ENCODE peak calls at places on chromosome 16, in four cellular contexts. V is HCT116, E is PC-3, X is GM23338. D is an unnamed sample. For H3K9me2, H3K27me3 and H4K20me1, the result is how much of the 10 kb centered on the place peaks cover.

GRCh38 chr16:72877374-72878028 is 170.4 kb downstream of the ZFHX3 start:
- DNase-seq in E (peak), V (peak), X (no peak), D (peak)

GRCh38 chr16:24051125-24051524 is 205.0 kb upstream of the CACNG3 start:
- DNase-seq in X (peak), V (no peak), E (no peak), D (no peak)

GRCh38 chr16:4314532-4315184 is 1.2 kb upstream of the GLIS2 start:
- DNase-seq in V (peak), E (peak), X (peak), D (peak)

GRCh38 chr16:5428932-5429331 is 331.3 kb upstream of the EEF2KMT start:
- DNase-seq in E (peak), V (no peak), X (peak), D (no peak)

GRCh38 chr16:76277099-76278030 is at the start of gene CNTNAP4:
- DNase-seq in V (no peak), X (peak), E (no peak), D (no peak)

GRCh38 chr16:30183961-30184429 is 593 bp downstream of the CORO1A start:
- DNase-seq in X (peak), E (no peak), V (no peak), D (no peak)

GRCh38 chr16:4500283-4500682 is 24.1 kb downstream of the HMOX2 start:
- DNase-seq in E (peak), X (no peak), V (peak), D (peak)

GRCh38 chr16:68367891-68368601 is 57.2 kb downstream of the PRMT7 start:
- DNase-seq in X (no peak), E (no peak), V (no peak), D (no peak)

GRCh38 chr16:63461248-63461841 is 1425.1 kb upstream of the CDH8 start:
- DNase-seq in E (peak), V (no peak), X (peak), D (peak)

GRCh38 chr16:88423448-88423850 is 29.6 kb upstream of the ZFPM1 start:
- DNase-seq in V (no peak), X (no peak), E (no peak), D (no peak)

GRCh38 chr16:79598341-79599181 is 2.0 kb downstream of the MAF start:
- DNase-seq in X (peak), V (no peak), E (no peak), D (peak)

GRCh38 chr16:24838554-24839266 is 7.1 kb upstream of the SLC5A11 start:
- DNase-seq in E (peak), V (no peak), X (no peak), D (peak)

GRCh38 chr16:69890114-69890890 is 60.8 kb upstream of the CLEC18A start:
- DNase-seq in E (no peak), X (peak), V (no peak), D (peak)

GRCh38 chr16:3187798-3188674 is at the start of gene OR1F1:
- DNase-seq in E (no peak), X (peak), V (peak), D (peak)

GRCh38 chr16:48503779-48504178 is 106.2 kb downstream of the N4BP1 start:
- DNase-seq in X (no peak), E (no peak), V (no peak), D (peak)

GRCh38 chr16:12675852-12676251 is 127.8 kb downstream of the CPPED1 start:
- DNase-seq in X (no peak), V (no peak), E (no peak), D (peak)

GRCh38 chr16:76278976-76279375 is 1.8 kb downstream of the CNTNAP4 start:
- DNase-seq in X (peak), V (no peak), E (peak), D (no peak)

GRCh38 chr16:2027024-2028010 is 615 bp downstream of the NHERF2 start:
- DNase-seq in V (no peak), X (no peak), E (peak), D (peak)

GRCh38 chr16:62424206-62424605 is 388.0 kb upstream of the CDH8 start:
- DNase-seq in X (no peak), V (no peak), E (no peak), D (no peak)

GRCh38 chr16:76500006-76500405 is 222.8 kb downstream of the CNTNAP4 start:
- DNase-seq in X (no peak), E (no peak), V (no peak), D (no peak)

GRCh38 chr16:69465083-69465721 is 40.8 kb downstream of the CYB5B start:
- DNase-seq in V (no peak), E (no peak), X (no peak), D (no peak)

GRCh38 chr16:10594312-10594950 is 14.0 kb upstream of the EMP2 start:
- DNase-seq in E (peak), X (no peak), V (no peak), D (no peak)

GRCh38 chr16:23821875-23822688 is 13.7 kb upstream of the PRKCB start:
- DNase-seq in E (no peak), X (no peak), V (no peak), D (no peak)

GRCh38 chr16:84111481-84111880 is 5.3 kb downstream of the MBTPS1 start:
- DNase-seq in V (no peak), E (no peak), X (no peak), D (no peak)
- H3K9me2 ChIP-seq in V (under half), E (under half), X (under half), D (under half)

DNA sequence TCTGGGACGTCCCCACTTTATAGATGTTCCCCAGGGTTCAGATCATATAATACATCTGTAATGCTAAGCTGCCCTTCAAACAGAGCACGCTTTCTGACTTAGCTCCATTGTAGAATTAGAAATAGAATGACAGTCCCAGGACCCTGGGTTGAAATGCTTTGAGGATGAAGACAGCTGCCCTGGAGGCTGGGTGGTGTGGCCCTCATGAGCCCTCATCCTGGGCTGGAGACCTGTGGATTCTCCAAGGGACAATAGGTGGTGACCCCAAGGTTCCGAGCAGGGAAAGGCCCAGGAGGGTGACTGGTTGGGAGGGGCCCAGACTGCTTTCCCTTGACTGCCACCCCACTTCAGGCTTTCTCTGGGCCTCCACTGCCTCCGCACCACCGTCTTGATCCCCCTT is 59.0 kb downstream of the CRISPLD2 start:
- DNase-seq in X (no peak), V (no peak), E (no peak), D (no peak)
- H3K27me3 ChIP-seq in X (under half), V (under half), E (under half), D (under half)

GRCh38 chr16:535446-536405 is 8.2 kb downstream of the CAPN15 start:
- DNase-seq in V (peak), X (no peak), E (peak), D (peak)
- H4K20me1 ChIP-seq in V (under half), X (under half), E (under half), D (under half)

GRCh38 chr16:87196229-87196628 is 121.0 kb downstream of the C16orf95 start:
- DNase-seq in E (no peak), X (no peak), V (no peak), D (no peak)

GRCh38 chr16:87198328-87198731 is 118.9 kb downstream of the C16orf95 start:
- DNase-seq in V (no peak), E (peak), X (peak), D (peak)

GRCh38 chr16:87192418-87193073 is 124.6 kb downstream of the C16orf95 start:
- DNase-seq in V (no peak), E (no peak), X (no peak), D (no peak)

GRCh38 chr16:87194172-87194571 is 123.0 kb downstream of the C16orf95 start:
- DNase-seq in E (no peak), X (no peak), V (no peak), D (no peak)

DNA sequence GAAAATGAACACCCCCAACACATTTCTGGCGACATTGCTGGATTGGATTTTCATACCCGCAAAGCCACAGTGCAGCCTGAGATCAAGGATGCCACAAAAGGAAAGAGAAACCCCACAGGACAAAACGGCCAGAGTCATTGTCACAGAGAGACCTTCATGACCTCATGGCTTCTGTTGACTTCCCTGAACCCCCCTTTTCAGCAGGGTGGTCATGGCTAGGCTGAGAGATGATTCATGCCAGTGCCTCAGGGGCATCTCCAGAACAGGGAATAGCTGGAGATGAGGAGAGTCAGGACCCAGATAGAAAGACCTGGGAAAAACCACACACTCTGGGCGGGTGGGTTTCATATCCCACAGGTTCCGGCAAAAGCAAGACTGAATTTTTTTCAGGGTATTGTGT is 122.0 kb downstream of the C16orf95 start:
- DNase-seq in V (no peak), X (no peak), E (no peak), D (no peak)
- H3K9me2 ChIP-seq in V (under half), X (under half), E (under half), D (under half)

DNA sequence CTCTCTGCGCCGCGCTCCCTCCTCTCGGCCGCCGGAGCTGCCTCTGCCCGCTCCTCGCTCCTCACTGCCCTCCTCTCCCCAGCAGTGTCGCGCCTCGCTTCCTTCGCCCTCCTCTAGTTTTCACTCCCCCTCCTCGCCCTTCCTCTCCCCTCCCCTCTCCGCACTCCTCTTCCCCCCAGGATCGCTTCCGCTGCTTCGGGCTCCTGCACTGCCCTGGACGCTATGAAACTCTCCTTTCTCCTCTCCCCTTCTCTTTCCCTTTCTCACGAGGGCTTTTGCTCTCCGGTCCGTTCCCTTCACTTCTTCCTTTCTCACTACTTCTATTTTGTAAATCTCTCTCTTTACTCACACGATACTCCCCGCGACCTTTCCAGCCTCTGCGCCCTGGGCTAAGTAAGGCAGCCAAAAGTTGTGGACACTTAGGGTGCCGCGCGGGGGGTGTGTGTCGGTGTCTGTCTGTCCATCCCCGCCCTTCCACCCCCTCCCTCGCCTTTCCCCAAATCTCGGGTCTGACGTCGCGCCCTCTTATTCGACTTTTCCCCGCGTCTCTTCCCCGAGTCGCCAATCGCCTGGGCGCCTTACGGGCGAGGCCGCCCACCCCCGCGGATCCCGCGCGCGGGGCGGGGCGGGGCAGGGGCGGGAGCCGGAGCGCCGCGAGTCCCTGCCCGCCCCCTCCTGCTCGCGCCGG is at the start of gene IRX3:
- DNase-seq in E (peak), X (peak), V (peak), D (peak)
- H3K27me3 ChIP-seq in E (under half), X (half or more), V (under half), D (under half)

GRCh38 chr16:19704321-19705130 is 13.5 kb downstream of the KNOP1 start:
- DNase-seq in V (no peak), E (peak), X (no peak), D (peak)

GRCh38 chr16:19707699-19708497 is 10.1 kb downstream of the KNOP1 start:
- DNase-seq in X (peak), V (no peak), E (no peak), D (no peak)

GRCh38 chr16:19705131-19705501 is 12.9 kb downstream of the KNOP1 start:
- DNase-seq in V (no peak), X (no peak), E (no peak), D (no peak)

GRCh38 chr16:19706846-19707245 is 11.2 kb downstream of the KNOP1 start:
- DNase-seq in E (no peak), X (no peak), V (no peak), D (no peak)

GRCh38 chr16:19705843-19706242 is 12.2 kb downstream of the KNOP1 start:
- DNase-seq in E (no peak), X (no peak), V (no peak), D (no peak)
- H4K20me1 ChIP-seq in E (under half), X (under half), V (under half), D (under half)

GRCh38 chr16:82181456-82182185 is 11.6 kb upstream of the MPHOSPH6 start:
- DNase-seq in X (no peak), E (no peak), V (no peak), D (no peak)

GRCh38 chr16:82178352-82178751 is 8.3 kb upstream of the MPHOSPH6 start:
- DNase-seq in X (no peak), E (no peak), V (no peak), D (no peak)

GRCh38 chr16:82177555-82177954 is 7.5 kb upstream of the MPHOSPH6 start:
- DNase-seq in E (no peak), V (no peak), X (no peak), D (no peak)

GRCh38 chr16:82175627-82176026 is 5.6 kb upstream of the MPHOSPH6 start:
- DNase-seq in X (no peak), V (no peak), E (no peak), D (no peak)

GRCh38 chr16:82176204-82176603 is 6.2 kb upstream of the MPHOSPH6 start:
- DNase-seq in E (no peak), V (no peak), X (no peak), D (no peak)
- H3K9me2 ChIP-seq in E (under half), V (under half), X (under half), D (under half)

D was measured in GM23248.